ENCODE peak calls at places on chromosomes 4 and X, in six cellular contexts. O is sciatic nerve, R is PC-3, M is glomerular endothelial cell, Q is mesenchymal stem cell, P is Caco-2. L is an unnamed sample.
A peak's percentile ranks its signal among the peaks of the same experiment; 100 is the strongest.

GRCh38 chr4:108834167-108834566 is 71.3 kb upstream of the ETNPPL start:
- DNase-seq in O (no peak), R (peak; percentile 9), M (no peak), Q (peak; percentile 67), P (no peak), L (no peak)

GRCh38 chr4:17787315-17787714 is 5.9 kb upstream of the FAM184B start:
- DNase-seq in O (no peak), R (peak; percentile 78), M (no peak), Q (no peak), P (no peak), L (no peak)

GRCh38 chr4:16264798-16265197 is 38.5 kb upstream of the TAPT1 start:
- DNase-seq in O (no peak), R (peak; percentile 67), M (peak; percentile 27), Q (peak; percentile 54), P (peak; percentile 46), L (no peak)

GRCh38 chr4:169225812-169226211 is 44.9 kb downstream of the SH3RF1 start:
- DNase-seq in O (no peak), R (peak; percentile 62), M (no peak), Q (peak; percentile 79), P (no peak), L (no peak)

GRCh38 chr4:186166852-186167512 is 24.4 kb upstream of the CYP4V2 start:
- DNase-seq in O (no peak), R (no peak), M (no peak), Q (no peak), P (no peak), L (no peak)

GRCh38 chr4:68748181-68748981 is 67.4 kb upstream of the UGT2B10 start:
- DNase-seq in O (no peak), R (peak; percentile 98), M (no peak), Q (no peak), P (no peak), L (no peak)

GRCh38 chrX:39903937-39904336 is 193.8 kb downstream of the BCOR start:
- DNase-seq in O (no peak), R (peak; percentile 89), M (no peak), Q (no peak), P (no peak), L (no peak)

GRCh38 chrX:68735266-68735665 is 87.8 kb downstream of the STARD8 start:
- DNase-seq in O (no peak), R (no peak), M (no peak), Q (no peak), P (no peak), L (no peak)

L was measured in sigmoid colon.